ENCODE peak calls at places on chromosomes 4 and X, in eight cellular contexts. One of them, this sample, is unnamed.

GRCh38 chr4:119053245-119053644 is 82.4 kb upstream of the MYOZ2 start:
- DNase-seq in NCI-H460: no peak
- DNase-seq in NCI-H1092 treated with DMSO at 0.1 percent for 48 hours: no peak
- DNase-seq in NCI-H187: no peak
- DNase-seq in upper lobe of right lung: no peak
- DNase-seq in WTC11: no peak
- DNase-seq in Right ventricle myocardium superior: no peak
- DNase-seq in NCI-H1417: no peak
- DNase-seq in this sample: no peak

GRCh38 chr4:61312526-61312925 is 112.4 kb downstream of the ADGRL3 start:
- DNase-seq in NCI-H460: no peak
- DNase-seq in NCI-H1092 treated with DMSO at 0.1 percent for 48 hours: no peak
- DNase-seq in NCI-H187: no peak
- DNase-seq in upper lobe of right lung: no peak
- DNase-seq in WTC11: no peak
- DNase-seq in Right ventricle myocardium superior: no peak
- DNase-seq in NCI-H1417: no peak
- DNase-seq in this sample: no peak

GRCh38 chrX:43349363-43349762 is 306.7 kb upstream of the MAOA start:
- DNase-seq in NCI-H460: peak
- DNase-seq in NCI-H1092 treated with DMSO at 0.1 percent for 48 hours: peak
- DNase-seq in NCI-H187: no peak
- DNase-seq in upper lobe of right lung: no peak
- DNase-seq in WTC11: peak
- DNase-seq in Right ventricle myocardium superior: no peak
- DNase-seq in NCI-H1417: peak
- DNase-seq in this sample: peak

GRCh38 chr4:169914871-169915270 is 111.3 kb downstream of the MFAP3L start:
- DNase-seq in NCI-H460: no peak
- DNase-seq in NCI-H1092 treated with DMSO at 0.1 percent for 48 hours: no peak
- DNase-seq in NCI-H187: no peak
- DNase-seq in upper lobe of right lung: no peak
- DNase-seq in WTC11: no peak
- DNase-seq in Right ventricle myocardium superior: no peak
- DNase-seq in NCI-H1417: no peak
- DNase-seq in this sample: no peak

GRCh38 chr4:58061967-58062366 is 951.8 kb upstream of the IGFBP7 start:
- DNase-seq in NCI-H460: no peak
- DNase-seq in NCI-H1092 treated with DMSO at 0.1 percent for 48 hours: no peak
- DNase-seq in NCI-H187: no peak
- DNase-seq in upper lobe of right lung: no peak
- DNase-seq in WTC11: no peak
- DNase-seq in Right ventricle myocardium superior: no peak
- DNase-seq in NCI-H1417: peak
- DNase-seq in this sample: no peak

GRCh38 chrX:133970021-133970550 is 15.3 kb downstream of the GPC3 start:
- DNase-seq in NCI-H460: no peak
- DNase-seq in NCI-H1092 treated with DMSO at 0.1 percent for 48 hours: no peak
- DNase-seq in NCI-H187: no peak
- DNase-seq in upper lobe of right lung: no peak
- DNase-seq in WTC11: peak
- DNase-seq in Right ventricle myocardium superior: no peak
- DNase-seq in NCI-H1417: no peak
- DNase-seq in this sample: no peak

GRCh38 chrX:26511621-26512363 is 295.8 kb downstream of the MAGEB5 start:
- DNase-seq in NCI-H460: no peak
- DNase-seq in NCI-H1092 treated with DMSO at 0.1 percent for 48 hours: no peak
- DNase-seq in NCI-H187: no peak
- DNase-seq in upper lobe of right lung: no peak
- DNase-seq in WTC11: no peak
- DNase-seq in Right ventricle myocardium superior: no peak
- DNase-seq in NCI-H1417: peak
- DNase-seq in this sample: no peak

GRCh38 chr4:56220261-56220660 is 167.0 kb downstream of the AASDH start:
- DNase-seq in NCI-H460: no peak
- DNase-seq in NCI-H1092 treated with DMSO at 0.1 percent for 48 hours: no peak
- DNase-seq in NCI-H187: no peak
- DNase-seq in upper lobe of right lung: no peak
- DNase-seq in WTC11: no peak
- DNase-seq in Right ventricle myocardium superior: no peak
- DNase-seq in NCI-H1417: no peak
- DNase-seq in this sample: no peak

GRCh38 chrX:37060999-37061398 is 52.8 kb downstream of the FAM47C start:
- DNase-seq in NCI-H460: peak
- DNase-seq in NCI-H1092 treated with DMSO at 0.1 percent for 48 hours: peak
- DNase-seq in NCI-H187: no peak
- DNase-seq in upper lobe of right lung: no peak
- DNase-seq in WTC11: no peak
- DNase-seq in Right ventricle myocardium superior: no peak
- DNase-seq in NCI-H1417: peak
- DNase-seq in this sample: no peak

GRCh38 chr4:170089274-170089742 is 448 bp downstream of the AADAT start:
- DNase-seq in NCI-H460: peak
- DNase-seq in NCI-H1092 treated with DMSO at 0.1 percent for 48 hours: peak
- DNase-seq in NCI-H187: no peak
- DNase-seq in upper lobe of right lung: no peak
- DNase-seq in WTC11: peak
- DNase-seq in Right ventricle myocardium superior: no peak
- DNase-seq in NCI-H1417: peak
- DNase-seq in this sample: no peak

GRCh38 chrX:115232933-115233496 is 881 bp downstream of the LRCH2 start:
- DNase-seq in NCI-H460: no peak
- DNase-seq in NCI-H1092 treated with DMSO at 0.1 percent for 48 hours: peak
- DNase-seq in NCI-H187: no peak
- DNase-seq in upper lobe of right lung: no peak
- DNase-seq in WTC11: no peak
- DNase-seq in Right ventricle myocardium superior: no peak
- DNase-seq in NCI-H1417: peak
- DNase-seq in this sample: no peak

GRCh38 chrX:22060952-22061351 is 28.8 kb downstream of the PHEX start:
- DNase-seq in NCI-H460: no peak
- DNase-seq in NCI-H1092 treated with DMSO at 0.1 percent for 48 hours: no peak
- DNase-seq in NCI-H187: no peak
- DNase-seq in upper lobe of right lung: no peak
- DNase-seq in WTC11: no peak
- DNase-seq in Right ventricle myocardium superior: no peak
- DNase-seq in NCI-H1417: no peak
- DNase-seq in this sample: no peak

GRCh38 chr4:19678763-19679162 is 572.9 kb upstream of the SLIT2 start:
- DNase-seq in NCI-H460: no peak
- DNase-seq in NCI-H1092 treated with DMSO at 0.1 percent for 48 hours: no peak
- DNase-seq in NCI-H187: no peak
- DNase-seq in upper lobe of right lung: no peak
- DNase-seq in WTC11: no peak
- DNase-seq in Right ventricle myocardium superior: no peak
- DNase-seq in NCI-H1417: no peak
- DNase-seq in this sample: no peak

GRCh38 chr4:120977435-120977997 is 55.0 kb upstream of the PRDM5 start:
- DNase-seq in NCI-H460: peak
- DNase-seq in NCI-H1092 treated with DMSO at 0.1 percent for 48 hours: no peak
- DNase-seq in NCI-H187: no peak
- DNase-seq in upper lobe of right lung: no peak
- DNase-seq in WTC11: peak
- DNase-seq in Right ventricle myocardium superior: no peak
- DNase-seq in NCI-H1417: peak
- DNase-seq in this sample: no peak